ENCODE peak calls at places on chromosome 20, in seven cellular contexts. H, F, C, Q, P, B and T are unnamed samples.

GRCh38 chr20:14765370-14765701 is 427.9 kb upstream of the FLRT3 start:
- DNase-seq in H (no peak), F (no peak), C (no peak), Q (no peak), P (no peak), B (no peak), T (no peak)

GRCh38 chr20:19431906-19432305 is 219.5 kb downstream of the SLC24A3 start:
- DNase-seq in H (no peak), F (no peak), C (no peak), Q (no peak), P (no peak), B (no peak), T (no peak)

GRCh38 chr20:62122659-62123449 is 579 bp downstream of the LSM14B start:
- DNase-seq in H (peak), F (no peak), C (peak), Q (peak), P (peak), B (peak), T (no peak)

GRCh38 chr20:51800769-51801219 is 1.5 kb downstream of the SALL4 start:
- DNase-seq in H (no peak), F (no peak), C (peak), Q (peak), P (no peak), B (peak), T (no peak)

GRCh38 chr20:63847374-63848002 is 13.8 kb upstream of the ABHD16B start:
- DNase-seq in H (no peak), F (peak), C (no peak), Q (no peak), P (no peak), B (no peak), T (no peak)

GRCh38 chr20:56941101-56941686 is 312.1 kb downstream of the TFAP2C start:
- DNase-seq in H (no peak), F (no peak), C (no peak), Q (no peak), P (no peak), B (no peak), T (no peak)

GRCh38 chr20:53926428-53927028 is 143.9 kb downstream of the BCAS1 start:
- DNase-seq in H (no peak), F (no peak), C (peak), Q (peak), P (peak), B (peak), T (peak)

GRCh38 chr20:595330-596308 is 14.5 kb downstream of the TCF15 start:
- DNase-seq in H (no peak), F (no peak), C (no peak), Q (no peak), P (no peak), B (no peak), T (no peak)

GRCh38 chr20:9918360-9918759 is 79.5 kb upstream of the PAK5 start:
- DNase-seq in H (no peak), F (no peak), C (no peak), Q (no peak), P (no peak), B (no peak), T (no peak)

GRCh38 chr20:19761853-19762252 is 3.8 kb downstream of the RIN2 start:
- DNase-seq in H (no peak), F (no peak), C (no peak), Q (no peak), P (no peak), B (no peak), T (no peak)

GRCh38 chr20:9166153-9166780 is 97.4 kb downstream of the PLCB4 start:
- DNase-seq in H (no peak), F (no peak), C (no peak), Q (no peak), P (no peak), B (no peak), T (no peak)

GRCh38 chr20:16703570-16703969 is 26.3 kb upstream of the SNRPB2 start:
- DNase-seq in H (no peak), F (no peak), C (no peak), Q (no peak), P (no peak), B (no peak), T (no peak)

GRCh38 chr20:49871391-49871948 is 43.9 kb downstream of the SPATA2 start:
- DNase-seq in H (no peak), F (no peak), C (no peak), Q (no peak), P (no peak), B (no peak), T (no peak)

GRCh38 chr20:35318502-35319157 is 26.4 kb upstream of the FAM83C start:
- DNase-seq in H (no peak), F (no peak), C (peak), Q (no peak), P (peak), B (peak), T (peak)

GRCh38 chr20:14956538-14956937 is 619.1 kb upstream of the FLRT3 start:
- DNase-seq in H (no peak), F (no peak), C (no peak), Q (no peak), P (no peak), B (no peak), T (no peak)

GRCh38 chr20:18628330-18628941 is 40.6 kb downstream of the DTD1 start:
- DNase-seq in H (no peak), F (peak), C (peak), Q (peak), P (no peak), B (peak), T (no peak)

GRCh38 chr20:53001502-53002301 is 29.5 kb downstream of the TSHZ2 start:
- DNase-seq in H (no peak), F (no peak), C (no peak), Q (no peak), P (no peak), B (no peak), T (no peak)

GRCh38 chr20:41783423-41784220 is 165.4 kb upstream of the CHD6 start:
- DNase-seq in H (no peak), F (no peak), C (peak), Q (no peak), P (no peak), B (no peak), T (no peak)

GRCh38 chr20:25600632-25601031 is 15.3 kb upstream of the NINL start:
- DNase-seq in H (no peak), F (no peak), C (no peak), Q (no peak), P (no peak), B (no peak), T (no peak)

GRCh38 chr20:36082516-36082915 is 72.0 kb upstream of the EPB41L1 start:
- DNase-seq in H (no peak), F (no peak), C (no peak), Q (no peak), P (no peak), B (no peak), T (no peak)

GRCh38 chr20:50029083-50029696 is 46.4 kb downstream of the SNAI1 start:
- DNase-seq in H (no peak), F (no peak), C (no peak), Q (no peak), P (no peak), B (no peak), T (no peak)

GRCh38 chr20:4344660-4345059 is 329.3 kb upstream of the RNF24 start:
- DNase-seq in H (no peak), F (no peak), C (no peak), Q (no peak), P (no peak), B (no peak), T (peak)

GRCh38 chr20:34705383-34706021 is 1.4 kb downstream of the TP53INP2 start:
- DNase-seq in H (no peak), F (peak), C (peak), Q (no peak), P (peak), B (peak), T (no peak)

GRCh38 chr20:47583551-47583950 is 81.9 kb downstream of the NCOA3 start:
- DNase-seq in H (no peak), F (no peak), C (no peak), Q (no peak), P (no peak), B (no peak), T (no peak)

GRCh38 chr20:23149623-23150279 is 63.6 kb upstream of the CD93 start:
- DNase-seq in H (no peak), F (peak), C (no peak), Q (no peak), P (no peak), B (no peak), T (no peak)

GRCh38 chr20:19662638-19662995 is 95.4 kb upstream of the RIN2 start:
- DNase-seq in H (no peak), F (no peak), C (no peak), Q (no peak), P (no peak), B (no peak), T (no peak)

GRCh38 chr20:19975901-19976300 is 41.3 kb upstream of the NAA20 start:
- DNase-seq in H (no peak), F (no peak), C (no peak), Q (no peak), P (peak), B (peak), T (no peak)

GRCh38 chr20:63029358-63030121 is 22.8 kb upstream of the BHLHE23 start:
- DNase-seq in H (no peak), F (peak), C (no peak), Q (no peak), P (no peak), B (no peak), T (no peak)

GRCh38 chr20:19709635-19710335 is 48.3 kb upstream of the RIN2 start:
- DNase-seq in H (no peak), F (no peak), C (no peak), Q (no peak), P (no peak), B (no peak), T (no peak)

GRCh38 chr20:53742685-53743081 is 149.0 kb upstream of the ZNF217 start:
- DNase-seq in H (no peak), F (no peak), C (no peak), Q (no peak), P (no peak), B (no peak), T (no peak)

GRCh38 chr20:37095108-37095608 is 639 bp downstream of the RBL1 start:
- DNase-seq in H (no peak), F (no peak), C (peak), Q (peak), P (peak), B (peak), T (no peak)

GRCh38 chr20:18223399-18223798 is 64.9 kb upstream of the ZNF133 start:
- DNase-seq in H (no peak), F (no peak), C (peak), Q (no peak), P (no peak), B (no peak), T (no peak)